ENCODE peak calls at places on chromosomes 4 and X, in eight cellular contexts. L is nephron progenitor cell, N is foreskin fibroblast, Y is fibroblast of lung, S is RWPE1, H is left lung, D is neural crest cell, A is spleen. P is an unnamed sample.

GRCh38 chrX:23381688-23382087 is 47.0 kb downstream of the PTCHD1 start:
- DNase-seq in L (no peak), N (no peak), Y (no peak), S (no peak), H (no peak), D (no peak), A (no peak), P (no peak)

GRCh38 chr4:113781439-113782040 is 20.0 kb upstream of the CAMK2D start:
- DNase-seq in L (no peak), N (peak; percentile 71), Y (peak; percentile 23), S (peak; percentile 12), H (no peak), D (no peak), A (no peak), P (peak; percentile 66)

GRCh38 chr4:108029321-108029720 is 39.6 kb downstream of the HADH start:
- DNase-seq in L (no peak), N (no peak), Y (no peak), S (no peak), H (no peak), D (no peak), A (no peak), P (no peak)

GRCh38 chr4:86924805-86925204 is 10.0 kb upstream of the AFF1 start:
- DNase-seq in L (no peak), N (peak; percentile 78), Y (peak; percentile 69), S (no peak), H (no peak), D (no peak), A (no peak), P (peak; percentile 76)

GRCh38 chrX:9494806-9495205 is 29.9 kb downstream of the TBL1X start:
- DNase-seq in L (no peak), N (no peak), Y (peak; percentile 13), S (no peak), H (no peak), D (no peak), A (no peak), P (peak; percentile 69)

GRCh38 chr4:142875117-142875516 is 29.0 kb upstream of the INPP4B start:
- DNase-seq in L (no peak), N (no peak), Y (no peak), S (no peak), H (no peak), D (no peak), A (no peak), P (no peak)

GRCh38 chr4:165524532-165525190 is 145.9 kb downstream of the CPE start:
- DNase-seq in L (no peak), N (no peak), Y (peak; percentile 49), S (no peak), H (no peak), D (no peak), A (no peak), P (peak; percentile 24)

GRCh38 chr4:75099321-75099720 is 166.4 kb downstream of the PARM1 start:
- DNase-seq in L (no peak), N (no peak), Y (no peak), S (no peak), H (no peak), D (no peak), A (peak; percentile 75), P (no peak)

GRCh38 chr4:8765084-8765483 is 106.6 kb downstream of the HMX1 start:
- DNase-seq in L (no peak), N (no peak), Y (no peak), S (no peak), H (peak; percentile 35), D (no peak), A (peak; percentile 24), P (no peak)

GRCh38 chr4:30959781-30960485 is 239.8 kb downstream of the PCDH7 start:
- DNase-seq in L (no peak), N (no peak), Y (no peak), S (no peak), H (no peak), D (no peak), A (no peak), P (no peak)

GRCh38 chr4:153533387-153533786 is 67.2 kb downstream of the TMEM131L start:
- DNase-seq in L (no peak), N (peak; percentile 42), Y (peak; percentile 24), S (no peak), H (no peak), D (no peak), A (no peak), P (no peak)

GRCh38 chrX:41558531-41558930 is 111.4 kb downstream of the NYX start:
- DNase-seq in L (no peak), N (peak; percentile 41), Y (no peak), S (peak; percentile 1), H (no peak), D (no peak), A (no peak), P (peak; percentile 55)

GRCh38 chr4:152422817-152423320 is 113.0 kb downstream of the FBXW7 start:
- DNase-seq in L (no peak), N (no peak), Y (no peak), S (no peak), H (no peak), D (no peak), A (no peak), P (peak; percentile 16)

GRCh38 chr4:169064281-169064680 is 54.2 kb upstream of the CBR4 start:
- DNase-seq in L (no peak), N (peak; percentile 81), Y (no peak), S (no peak), H (no peak), D (no peak), A (no peak), P (peak; percentile 45)

GRCh38 chr4:71187399-71188196 is 151.2 kb upstream of the SLC4A4 start:
- DNase-seq in L (peak; percentile 46), N (peak; percentile 32), Y (peak; percentile 68), S (no peak), H (peak; percentile 80), D (no peak), A (peak; percentile 78), P (no peak)

GRCh38 chrX:95703696-95704095 is 980.9 kb upstream of the DIAPH2 start:
- DNase-seq in L (no peak), N (peak; percentile 25), Y (no peak), S (no peak), H (no peak), D (no peak), A (no peak), P (peak; percentile 48)

GRCh38 chr4:93791570-93792195 is 36.9 kb upstream of the ATOH1 start:
- DNase-seq in L (peak; percentile 71), N (peak; percentile 55), Y (peak; percentile 23), S (peak; percentile 44), H (no peak), D (peak; percentile 52), A (no peak), P (peak; percentile 46)

GRCh38 chr4:2939383-2940243 is 23.6 kb downstream of the NOP14 start:
- DNase-seq in L (no peak), N (no peak), Y (no peak), S (no peak), H (no peak), D (no peak), A (peak; percentile 73), P (no peak)

GRCh38 chrX:47581731-47582647 is at the start of gene TIMP1:
- DNase-seq in L (peak; percentile 77), N (peak; percentile 96), Y (peak; percentile 94), S (peak; percentile 91), H (peak; percentile 95), D (peak; percentile 52), A (peak; percentile 94), P (peak; percentile 92)

GRCh38 chrX:152154050-152154449 is 15.7 kb upstream of the MAGEA10 start:
- DNase-seq in L (no peak), N (no peak), Y (no peak), S (no peak), H (no peak), D (no peak), A (no peak), P (no peak)

GRCh38 chrX:115949900-115950822 is 220.4 kb upstream of the AGTR2 start:
- DNase-seq in L (no peak), N (no peak), Y (no peak), S (no peak), H (no peak), D (no peak), A (peak; percentile 71), P (no peak)

GRCh38 chr4:119676101-119676500 is 47.5 kb upstream of the PDE5A start:
- DNase-seq in L (no peak), N (no peak), Y (no peak), S (no peak), H (no peak), D (no peak), A (no peak), P (no peak)

GRCh38 chr4:6688879-6689505 is 4.7 kb upstream of the S100P start:
- DNase-seq in L (no peak), N (peak; percentile 91), Y (peak; percentile 96), S (peak; percentile 85), H (no peak), D (peak; percentile 39), A (peak; percentile 82), P (peak; percentile 89)

GRCh38 chr4:26424838-26425237 is 65.4 kb downstream of the CCKAR start:
- DNase-seq in L (no peak), N (no peak), Y (no peak), S (no peak), H (no peak), D (no peak), A (no peak), P (no peak)
- TF ChIP-seq CTCF in L (no peak), N (no peak), Y (peak; percentile 20), S (no peak), H (peak; percentile 12), D (peak; percentile 42), A (no peak), P (peak; percentile 18)

DNA sequence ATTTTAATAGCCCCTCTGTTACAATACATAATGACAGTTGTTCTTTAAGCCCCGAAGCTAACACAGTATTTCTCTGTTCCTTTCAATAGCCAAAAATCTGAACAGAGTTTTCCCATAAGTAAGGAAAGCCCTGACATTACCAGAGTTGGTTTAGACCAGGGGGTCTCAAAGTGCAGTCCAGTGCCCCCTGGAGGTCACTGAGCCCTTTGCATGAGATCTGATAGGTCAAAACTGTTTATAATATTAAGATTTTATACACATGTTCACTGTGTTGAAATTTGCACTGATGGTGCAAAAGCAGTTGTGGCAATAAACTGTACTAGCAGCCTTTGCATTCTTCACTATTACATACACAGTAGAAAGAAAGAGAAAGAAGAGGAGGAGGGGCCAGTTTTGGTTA is 177.1 kb downstream of the SPANXN3 start:
- DNase-seq in L (no peak), N (no peak), Y (no peak), S (no peak), H (no peak), D (no peak), A (no peak), P (no peak)
- TF ChIP-seq CTCF in L (no peak), N (no peak), Y (no peak), S (no peak), H (no peak), D (peak; percentile 30), A (no peak), P (no peak)

DNA sequence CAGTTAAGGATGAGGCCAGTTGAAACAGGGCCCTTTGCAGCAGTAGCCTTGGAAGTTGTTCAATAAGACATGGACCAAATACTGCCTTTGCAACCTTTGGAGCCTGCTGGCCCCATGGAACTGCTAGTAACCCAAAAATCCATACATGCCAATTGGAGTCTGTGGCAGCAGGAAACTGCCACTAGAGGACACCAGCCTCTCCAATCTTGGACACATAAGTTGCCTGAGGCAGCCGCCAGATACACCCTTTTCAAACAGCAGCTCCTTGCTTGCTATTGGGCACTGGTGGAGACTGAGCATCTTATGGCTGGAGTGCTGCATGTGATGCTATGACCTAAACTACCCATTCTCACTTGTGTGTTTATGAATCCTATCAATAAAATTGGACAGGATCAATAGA is 14.8 kb upstream of the LAP3 start:
- DNase-seq in L (no peak), N (no peak), Y (no peak), S (no peak), H (no peak), D (no peak), A (no peak), P (no peak)
- TF ChIP-seq CTCF in L (no peak), N (no peak), Y (no peak), S (no peak), H (no peak), D (peak; percentile 23), A (no peak), P (no peak)

GRCh38 chr4:72567821-72568620 is 1.0 kb downstream of the ADAMTS3 start:
- DNase-seq in L (peak; percentile 84), N (peak; percentile 87), Y (peak; percentile 93), S (peak; percentile 69), H (peak; percentile 85), D (peak; percentile 43), A (peak; percentile 84), P (peak; percentile 83)
- TF ChIP-seq CTCF in L (no peak), N (peak; percentile 34), Y (peak; percentile 55), S (peak; percentile 49), H (no peak), D (peak; percentile 58), A (peak; percentile 8), P (peak; percentile 28)